ENCODE peak calls at places on chromosomes 12 and 14, in eight cellular contexts. S is astrocyte of the spinal cord; K is lung; T is AG10803; B is CD8-positive, alpha-beta T cell; X is testis; P is GM12878; Y is cardiac fibroblast. M is an unnamed sample.

GRCh38 chr12:129844662-129845061 is 59.2 kb downstream of the TMEM132D start:
- DNase-seq in S (peak), K (no peak), T (no peak), B (no peak), X (no peak), P (no peak), Y (no peak), M (no peak)

GRCh38 chr14:55599250-55599879 is 19.4 kb downstream of the KTN1 start:
- DNase-seq in S (no peak), K (no peak), T (no peak), B (no peak), X (peak), P (no peak), Y (peak), M (no peak)

GRCh38 chr12:40215977-40216376 is 8.8 kb upstream of the LRRK2 start:
- DNase-seq in S (no peak), K (no peak), T (peak), B (no peak), X (no peak), P (no peak), Y (no peak), M (peak)

GRCh38 chr14:34501997-34502396 is 37.5 kb downstream of the EAPP start:
- DNase-seq in S (peak), K (no peak), T (no peak), B (no peak), X (no peak), P (no peak), Y (peak), M (peak)

GRCh38 chr12:69880566-69880965 is 55.5 kb downstream of the MYRFL start:
- DNase-seq in S (peak), K (no peak), T (peak), B (no peak), X (no peak), P (no peak), Y (no peak), M (peak)

GRCh38 chr14:65019944-65020566 is 33.4 kb downstream of the FNTB start:
- DNase-seq in S (peak), K (no peak), T (peak), B (no peak), X (peak), P (no peak), Y (peak), M (peak)

GRCh38 chr12:84874125-84874824 is 38.3 kb downstream of the SLC6A15 start:
- DNase-seq in S (peak), K (no peak), T (peak), B (no peak), X (no peak), P (no peak), Y (peak), M (peak)

GRCh38 chr14:53874704-53875103 is 81.9 kb downstream of the BMP4 start:
- DNase-seq in S (no peak), K (no peak), T (no peak), B (no peak), X (no peak), P (no peak), Y (no peak), M (no peak)

GRCh38 chr14:31389947-31390346 is 30.4 kb downstream of the HEATR5A start:
- DNase-seq in S (no peak), K (no peak), T (no peak), B (no peak), X (no peak), P (no peak), Y (no peak), M (no peak)

GRCh38 chr12:121441555-121441954 is 41.6 kb downstream of the RNF34 start:
- DNase-seq in S (no peak), K (no peak), T (no peak), B (no peak), X (peak), P (no peak), Y (no peak), M (peak)

GRCh38 chr12:132761911-132762583 is 415 bp upstream of the ANKLE2 start:
- DNase-seq in S (peak), K (peak), T (peak), B (peak), X (peak), P (no peak), Y (peak), M (peak)

GRCh38 chr14:21498540-21499526 is 12.3 kb downstream of the METTL3 start:
- DNase-seq in S (peak), K (no peak), T (peak), B (no peak), X (no peak), P (no peak), Y (peak), M (peak)

GRCh38 chr14:73502017-73502619 is 11.4 kb downstream of the RIOX1 start:
- DNase-seq in S (no peak), K (no peak), T (peak), B (no peak), X (no peak), P (no peak), Y (peak), M (peak)

GRCh38 chr12:25272937-25273526 is 22.3 kb upstream of the KRAS start:
- DNase-seq in S (no peak), K (no peak), T (no peak), B (no peak), X (no peak), P (no peak), Y (no peak), M (no peak)

GRCh38 chr12:56955631-56956256 is 1.7 kb downstream of the RDH16 start:
- DNase-seq in S (no peak), K (no peak), T (no peak), B (no peak), X (no peak), P (no peak), Y (peak), M (peak)

GRCh38 chr12:131067993-131068942 is 114.6 kb downstream of the ADGRD1 start:
- DNase-seq in S (no peak), K (no peak), T (no peak), B (no peak), X (peak), P (no peak), Y (no peak), M (no peak)

GRCh38 chr12:113333111-113333750 is 1.7 kb downstream of the SLC8B1 start:
- DNase-seq in S (no peak), K (no peak), T (no peak), B (no peak), X (no peak), P (no peak), Y (no peak), M (no peak)
- H3K4me3 ChIP-seq in S (no peak), K (no peak), T (no peak), B (peak), X (peak), P (peak), Y (no peak), M (no peak)

DNA sequence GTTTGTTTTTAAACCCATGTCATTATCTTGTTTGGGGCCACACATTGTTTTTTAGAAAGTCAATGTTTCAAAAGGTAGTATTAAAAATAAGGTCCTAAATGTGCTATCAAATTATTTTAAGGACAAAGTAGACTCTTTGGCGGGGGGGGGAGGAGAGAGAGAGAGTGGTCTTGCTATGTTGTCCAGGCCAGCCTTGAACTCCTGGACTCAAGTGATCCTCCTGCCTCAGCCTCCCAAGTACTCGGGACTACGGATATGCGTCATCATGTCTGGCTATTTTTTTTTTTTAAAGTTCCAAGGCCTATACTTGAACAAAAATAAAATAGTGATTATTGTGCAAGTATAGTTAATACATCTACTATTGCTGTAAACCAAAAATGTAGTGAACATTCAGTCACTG is 26.2 kb downstream of the PAWR start:
- DNase-seq in S (no peak), K (no peak), T (no peak), B (no peak), X (no peak), P (no peak), Y (no peak), M (no peak)
- TF ChIP-seq CTCF in S (no peak), K (no peak), T (no peak), B (no peak), X (no peak), P (no peak), Y (no peak), M (no peak)

GRCh38 chr14:101458536-101459391 is 102.5 kb upstream of the DIO3 start:
- DNase-seq in S (no peak), K (no peak), T (no peak), B (no peak), X (no peak), P (no peak), Y (no peak), M (no peak)
- H3K4me3 ChIP-seq in S (no peak), K (no peak), T (no peak), B (no peak), X (peak), P (no peak), Y (no peak), M (no peak)

DNA sequence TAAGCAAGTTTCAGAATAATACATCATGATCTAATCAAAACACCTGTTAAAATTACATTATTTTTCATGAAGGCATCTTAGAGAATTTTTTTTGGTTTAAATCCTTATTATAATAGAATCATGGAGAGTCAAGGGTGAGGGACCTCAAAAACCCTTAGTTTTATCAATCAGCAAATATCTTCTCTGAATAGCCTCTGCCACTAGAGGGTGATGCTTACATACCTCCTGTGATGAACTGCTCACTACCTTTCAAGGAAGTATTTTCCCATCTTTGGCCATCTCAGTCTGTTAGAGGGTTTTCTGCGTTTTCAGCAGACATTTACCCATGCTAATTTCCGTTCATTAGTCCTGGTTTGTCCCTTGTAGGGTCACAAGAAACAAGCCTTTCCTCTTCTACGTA is 200.2 kb downstream of the TRHDE start:
- DNase-seq in S (no peak), K (no peak), T (no peak), B (no peak), X (no peak), P (no peak), Y (no peak), M (no peak)
- TF ChIP-seq CTCF in S (no peak), K (no peak), T (peak), B (no peak), X (no peak), P (no peak), Y (no peak), M (no peak)

DNA sequence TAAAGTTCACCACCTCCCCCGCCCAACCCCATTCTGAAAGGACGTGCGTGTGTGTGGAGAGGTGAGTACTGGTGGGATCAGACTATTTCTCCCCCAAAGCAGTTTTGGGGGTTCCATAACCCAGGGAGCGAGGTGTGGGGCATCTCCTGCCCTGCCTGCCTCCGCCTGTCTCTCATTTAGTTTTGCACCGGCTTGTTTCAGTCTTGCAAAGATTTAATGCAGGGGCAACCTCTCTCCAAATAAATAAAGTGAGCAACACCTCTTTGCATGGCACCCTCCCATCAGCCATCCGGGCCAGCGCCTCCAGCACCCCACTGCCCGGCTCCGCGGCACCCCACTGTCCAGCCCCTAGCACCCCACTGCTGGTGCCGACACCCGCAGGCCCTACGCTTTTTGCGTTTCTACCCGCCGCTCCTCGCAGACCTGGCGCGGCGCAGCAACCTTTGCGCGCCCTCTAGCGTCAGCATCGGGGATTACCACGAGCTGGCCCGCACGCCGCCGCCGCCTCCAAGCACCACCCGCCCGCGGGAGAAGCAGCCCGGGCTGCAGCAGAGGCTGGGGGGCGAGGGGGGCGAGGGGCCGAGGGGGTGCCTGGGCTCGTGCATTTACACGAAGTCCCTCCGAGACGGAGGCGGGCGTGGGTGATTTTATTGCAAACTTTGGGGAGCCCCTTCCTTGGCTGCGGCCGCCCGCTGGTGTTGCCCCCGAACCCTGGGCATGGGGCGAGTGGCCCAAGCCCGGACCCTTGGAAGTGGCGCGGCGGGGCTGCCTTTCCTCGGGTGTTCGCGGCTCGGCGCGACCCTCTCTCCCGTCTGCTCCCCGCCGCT is 55.8 kb upstream of the VRK1 start:
- DNase-seq in S (peak), K (peak), T (peak), B (peak), X (peak), P (no peak), Y (peak), M (peak)
- H3K4me3 ChIP-seq in S (peak), K (no peak), T (peak), B (peak), X (peak), P (peak), Y (peak), M (peak)

M was measured in fibroblast of mammary gland.